ENCODE peak calls at places on chromosomes 13 and 19, in eight cellular contexts. C is astrocyte of the cerebellum; Q is fibroblast of the aortic adventitia; A is fibroblast of mammary gland; U is dorsolateral prefrontal cortex; Z is CD4-positive, alpha-beta T cell; P is cardiac fibroblast; T is astrocyte of the spinal cord. J is an unnamed sample.

GRCh38 chr13:50592412-50593145 is 250.9 kb downstream of the DLEU7 start:
- DNase-seq in T (peak), P (peak), U (no peak), C (peak), Q (peak), A (peak), Z (no peak), J (no peak)

GRCh38 chr13:94390881-94391280 is 88.6 kb downstream of the DCT start:
- DNase-seq in Q (peak), P (no peak), A (no peak), U (no peak), C (peak), T (peak), Z (no peak), J (no peak)

GRCh38 chr13:59088716-59089115 is 1075.0 kb downstream of the DIAPH3 start:
- DNase-seq in P (peak), T (peak), A (peak), U (no peak), Q (peak), Z (no peak), C (peak), J (no peak)

GRCh38 chr19:21765151-21765550 is 2.2 kb downstream of the ZNF100 start:
- DNase-seq in C (no peak), P (no peak), Z (no peak), T (no peak), U (no peak), A (peak), Q (no peak), J (no peak)

GRCh38 chr13:99214691-99215090 is 14.0 kb downstream of the UBAC2 start:
- DNase-seq in Q (no peak), T (no peak), C (no peak), U (no peak), Z (no peak), P (no peak), A (no peak), J (no peak)

GRCh38 chr13:100029930-100030329 is 48.3 kb downstream of the ZIC2 start:
- DNase-seq in C (no peak), Q (no peak), T (no peak), P (no peak), U (no peak), A (no peak), Z (no peak), J (no peak)

GRCh38 chr13:51246411-51247298 is 24.5 kb downstream of the FAM124A start:
- DNase-seq in C (no peak), Q (no peak), A (no peak), U (peak), Z (no peak), T (no peak), P (no peak), J (no peak)

GRCh38 chr19:48325265-48325910 is at the start of gene EMP3:
- DNase-seq in P (peak), C (peak), U (no peak), Z (peak), A (peak), T (peak), Q (peak), J (peak)

GRCh38 chr19:5891938-5892771 is 11.4 kb downstream of the NDUFA11 start:
- DNase-seq in Q (peak), T (peak), A (peak), C (no peak), U (no peak), Z (no peak), P (peak), J (no peak)

GRCh38 chr13:77323858-77324257 is 3.0 kb downstream of the MYCBP2 start:
- DNase-seq in U (no peak), T (no peak), Q (no peak), C (no peak), P (no peak), Z (no peak), A (no peak), J (no peak)

GRCh38 chr19:38852231-38853044 is 2.7 kb upstream of the HNRNPL start:
- DNase-seq in P (peak), Z (no peak), Q (peak), U (peak), C (no peak), A (peak), T (peak), J (no peak)

GRCh38 chr13:96068729-96069128 is 15.5 kb upstream of the UGGT2 start:
- DNase-seq in C (no peak), Q (no peak), A (no peak), U (no peak), P (no peak), Z (no peak), T (no peak), J (no peak)

GRCh38 chr13:96075953-96076543 is 13.9 kb upstream of the HS6ST3 start:
- DNase-seq in C (no peak), Q (peak), A (peak), P (peak), U (no peak), T (peak), Z (no peak), J (no peak)

DNA sequence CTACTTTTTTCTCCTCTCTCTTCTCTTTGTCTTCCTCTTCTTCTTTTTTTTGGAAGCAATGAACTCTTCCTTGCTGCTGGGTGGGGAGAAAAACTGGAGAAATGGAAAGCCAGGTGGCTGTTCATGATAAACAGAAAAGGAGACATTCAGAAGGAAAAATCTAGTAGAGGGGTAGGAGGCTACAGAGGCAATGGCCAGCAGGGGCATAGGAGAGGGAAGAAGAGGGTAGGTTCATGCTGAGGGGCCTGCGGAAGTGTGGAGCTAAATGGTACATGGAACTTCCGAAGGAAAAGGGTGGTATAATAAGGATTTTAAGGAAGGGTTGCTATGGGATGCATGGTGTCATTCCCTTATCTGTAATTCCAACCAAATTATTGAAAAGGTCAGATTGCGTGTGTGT is 17.5 kb upstream of the HS6ST3 start:
- DNase-seq in A (no peak), U (no peak), C (no peak), T (no peak), Q (no peak), Z (no peak), P (no peak), J (no peak)
- TF ChIP-seq CTCF in A (no peak), U (no peak), C (no peak), T (no peak), Q (no peak), Z (no peak), P (no peak), J (no peak)

DNA sequence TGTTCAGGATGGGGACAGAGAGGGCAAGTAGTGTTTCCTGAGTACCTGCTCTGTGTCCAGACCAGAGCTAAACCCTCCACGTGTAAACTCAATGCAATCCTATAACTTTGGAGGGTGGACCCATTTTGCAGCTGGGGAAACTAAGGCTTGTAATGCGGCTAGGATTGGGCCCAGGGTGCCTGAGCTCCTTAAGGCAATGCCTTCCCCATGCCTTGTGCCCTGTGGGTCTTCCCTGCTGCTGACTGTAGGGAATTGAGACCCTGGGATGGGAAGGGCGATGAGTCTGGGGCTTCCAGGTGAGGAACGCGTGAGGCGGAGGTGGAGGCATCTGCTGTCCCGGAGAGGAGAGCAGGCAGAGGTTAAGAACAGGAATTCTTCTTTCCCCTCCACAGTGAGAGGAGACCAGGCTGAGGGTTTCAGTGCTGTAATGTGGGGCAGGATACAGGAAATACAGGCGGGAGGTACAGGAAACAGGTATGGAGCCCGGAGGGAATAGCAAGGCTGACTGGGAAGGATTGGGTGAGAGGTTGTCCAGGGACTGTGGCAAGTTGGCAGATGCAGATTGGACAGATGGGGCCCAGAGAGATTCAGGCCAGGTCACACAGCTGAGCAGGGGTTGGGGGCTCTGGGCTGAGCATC is 19.2 kb downstream of the SLC27A1 start:
- DNase-seq in T (no peak), Z (no peak), U (no peak), P (no peak), C (no peak), Q (no peak), A (no peak), J (no peak)
- TF ChIP-seq CTCF in T (no peak), Z (no peak), U (no peak), P (no peak), C (no peak), Q (no peak), A (no peak), J (no peak)

GRCh38 chr19:49916839-49917733 is 11.9 kb upstream of the ATF5 start:
- DNase-seq in T (no peak), U (no peak), C (no peak), Q (no peak), Z (no peak), P (no peak), A (peak), J (no peak)

GRCh38 chr19:49912965-49913685 is 15.9 kb upstream of the ATF5 start:
- DNase-seq in C (no peak), U (peak), A (no peak), Z (no peak), T (no peak), Q (no peak), P (no peak), J (no peak)

GRCh38 chr19:49918089-49918488 is 10.9 kb upstream of the ATF5 start:
- DNase-seq in Q (no peak), T (no peak), C (no peak), Z (no peak), U (no peak), A (no peak), P (no peak), J (no peak)

GRCh38 chr19:49913720-49914119 is 15.3 kb upstream of the ATF5 start:
- DNase-seq in P (no peak), C (no peak), Q (no peak), T (no peak), Z (no peak), A (no peak), U (no peak), J (no peak)

GRCh38 chr19:49915271-49915670 is 13.7 kb upstream of the ATF5 start:
- DNase-seq in P (no peak), C (no peak), T (no peak), U (no peak), Q (no peak), Z (no peak), A (no peak), J (no peak)
- TF ChIP-seq CTCF in P (peak), C (no peak), T (no peak), U (no peak), Q (peak), Z (no peak), A (no peak), J (no peak)

DNA sequence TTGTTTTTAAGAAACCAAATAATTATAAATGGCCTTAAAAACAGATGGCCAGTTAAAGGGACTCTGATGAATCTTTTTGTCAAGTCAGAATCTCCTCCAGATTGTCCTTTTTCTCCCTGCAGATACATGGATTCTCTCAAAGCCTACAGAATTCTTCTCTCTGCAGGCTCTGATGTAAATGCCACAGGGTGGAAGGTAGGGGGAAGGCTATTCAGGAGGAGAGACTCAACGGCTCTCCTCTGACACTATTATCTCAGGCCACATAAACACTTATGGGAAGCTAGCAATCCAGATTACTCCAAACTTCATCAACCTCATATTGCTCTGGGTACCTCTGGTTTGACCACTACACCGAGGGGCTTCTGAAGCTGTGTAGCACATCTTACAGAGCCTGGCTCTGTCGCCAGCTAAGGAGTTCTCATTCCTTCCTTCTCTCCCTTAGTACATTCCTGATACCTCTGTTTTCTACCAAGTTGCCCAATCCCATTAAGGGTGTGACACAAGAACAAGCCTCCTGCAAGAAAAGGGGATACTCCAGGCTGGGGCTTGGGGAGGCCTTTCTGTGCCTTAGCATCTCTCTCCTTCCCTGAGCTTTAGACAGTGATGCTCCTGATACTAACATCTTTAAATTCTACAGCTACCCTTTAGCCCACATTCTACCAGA is 14.9 kb downstream of the LCP1 start:
- DNase-seq in A (no peak), U (no peak), Q (no peak), T (no peak), Z (no peak), P (no peak), C (no peak), J (no peak)
- TF ChIP-seq CTCF in A (no peak), U (no peak), Q (no peak), T (no peak), Z (no peak), P (no peak), C (no peak), J (no peak)

GRCh38 chr19:49422407-49423277 is 599 bp downstream of the PTH2 start:
- DNase-seq in U (peak), C (no peak), Z (peak), T (no peak), A (peak), P (peak), Q (peak), J (no peak)
- TF ChIP-seq CTCF in U (peak), C (no peak), Z (peak), T (no peak), A (no peak), P (peak), Q (peak), J (peak)

GRCh38 chr13:75432811-75433244 is 49.1 kb downstream of the TBC1D4 start:
- DNase-seq in U (no peak), P (no peak), A (no peak), Z (no peak), C (no peak), Q (no peak), T (no peak), J (no peak)

GRCh38 chr13:75440100-75440499 is 41.9 kb downstream of the TBC1D4 start:
- DNase-seq in Z (no peak), C (no peak), Q (peak), U (no peak), A (no peak), P (no peak), T (no peak), J (no peak)

GRCh38 chr13:75432045-75432444 is 49.9 kb downstream of the TBC1D4 start:
- DNase-seq in Q (peak), P (peak), A (peak), U (no peak), C (no peak), T (no peak), Z (no peak), J (no peak)

GRCh38 chr13:75442736-75443234 is 39.2 kb downstream of the TBC1D4 start:
- DNase-seq in T (no peak), A (no peak), Z (no peak), U (no peak), C (no peak), Q (no peak), P (no peak), J (no peak)

DNA sequence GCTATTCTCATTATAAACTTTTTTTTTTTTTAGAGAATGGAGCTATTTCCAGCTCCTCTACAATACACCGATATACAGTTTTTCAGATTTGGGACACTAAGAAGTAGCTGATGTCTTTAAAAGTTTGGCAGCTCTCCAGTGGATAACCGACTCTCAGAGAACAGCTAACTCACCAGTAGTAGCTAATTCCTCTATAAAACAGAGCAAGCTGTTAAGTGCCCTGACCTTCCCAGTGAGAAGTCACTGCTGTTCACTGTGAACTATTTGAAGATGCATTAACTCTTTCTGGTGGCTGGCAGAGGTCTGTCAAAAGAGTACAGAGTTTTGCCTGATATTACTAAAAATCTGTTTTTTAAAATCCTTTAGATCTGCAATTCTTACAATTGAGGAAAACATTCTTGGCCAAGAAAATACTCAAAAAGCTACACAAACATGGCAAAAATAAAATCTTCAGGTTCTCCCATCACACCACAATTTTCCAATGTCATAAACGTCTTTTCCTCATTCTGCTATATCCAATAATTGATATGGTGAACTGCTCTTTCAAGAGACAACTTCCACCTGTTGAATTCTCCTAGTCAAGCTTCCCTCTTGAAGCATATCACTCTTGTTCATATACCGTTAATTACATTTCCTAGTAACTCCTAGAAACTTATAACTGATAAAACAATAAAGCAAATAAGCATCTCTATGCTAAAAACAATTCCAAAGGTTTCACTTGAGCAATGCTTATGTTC is 44.2 kb downstream of the TBC1D4 start:
- DNase-seq in Z (no peak), C (no peak), A (peak), T (peak), P (peak), Q (peak), U (no peak), J (no peak)
- TF ChIP-seq CTCF in Z (no peak), C (no peak), A (no peak), T (no peak), P (no peak), Q (no peak), U (no peak), J (no peak)

GRCh38 chr13:27487776-27488175 is 37.4 kb upstream of the MTIF3 start:
- DNase-seq in A (no peak), T (no peak), Q (peak), P (peak), C (no peak), Z (no peak), U (no peak), J (no peak)
- TF ChIP-seq CTCF in A (no peak), T (no peak), Q (no peak), P (no peak), C (no peak), Z (no peak), U (no peak), J (no peak)

GRCh38 chr13:62633448-62633847 is 1217.8 kb upstream of the PCDH20 start:
- DNase-seq in C (no peak), U (no peak), Z (no peak), Q (no peak), A (no peak), P (no peak), T (no peak), J (no peak)
- TF ChIP-seq CTCF in C (no peak), U (no peak), Z (no peak), Q (no peak), A (no peak), P (no peak), T (no peak), J (no peak)